ENCODE peak calls at places on chromosome 7, in nine cellular contexts. V is naive thymus-derived CD8-positive, alpha-beta T cell; J is PC-3; X is activated CD4-positive, alpha-beta T cell treated with anti-CD3 and anti-CD28 coated beads for 4 hours; P is posterior cingulate gyrus; I is COR-L47; Z is T-helper 1 cell; S is stimulated activated CD4-positive, alpha-beta T cell treated with anti-CD3 and anti-CD28 coated beads, TNF-alpha, amount 100 ng/mL, for 4 hours; A is NCI-H1694. C is an unnamed sample.

GRCh38 chr7:73437091-73437490 is 3.5 kb downstream of the FZD9 start:
- DNase-seq in P (no peak), J (no peak), I (no peak), V (no peak), Z (no peak), A (no peak), S (no peak), X (no peak), C (no peak)

GRCh38 chr7:66143876-66144332 is 29.3 kb downstream of the CRCP start:
- DNase-seq in A (peak), I (no peak), J (no peak), V (no peak), P (no peak), X (no peak), S (no peak), Z (no peak), C (no peak)

GRCh38 chr7:132179681-132180080 is 396.6 kb downstream of the PLXNA4 start:
- DNase-seq in I (no peak), A (no peak), Z (no peak), V (no peak), X (no peak), J (no peak), P (no peak), S (no peak), C (no peak)

GRCh38 chr7:17772581-17773288 is 167.6 kb downstream of the SNX13 start:
- DNase-seq in Z (no peak), S (no peak), I (peak), X (no peak), A (no peak), J (no peak), V (no peak), P (no peak), C (no peak)

GRCh38 chr7:64882341-64883112 is 20.5 kb upstream of the ZNF273 start:
- DNase-seq in Z (no peak), V (no peak), P (peak), I (no peak), X (no peak), S (no peak), J (no peak), A (no peak), C (peak)

GRCh38 chr7:23893942-23894890 is 184.2 kb downstream of the STK31 start:
- DNase-seq in A (no peak), J (no peak), Z (no peak), X (peak), S (no peak), P (no peak), V (no peak), I (no peak), C (no peak)

GRCh38 chr7:93148135-93148534 is at the start of gene SAMD9L:
- DNase-seq in S (no peak), I (no peak), Z (no peak), A (no peak), V (no peak), J (peak), P (no peak), X (no peak), C (no peak)

GRCh38 chr7:131124867-131125266 is 202.8 kb upstream of the MKLN1 start:
- DNase-seq in A (no peak), V (no peak), I (no peak), J (no peak), X (no peak), Z (no peak), P (no peak), S (no peak), C (no peak)

GRCh38 chr7:1396195-1396594 is 63.1 kb downstream of the MICALL2 start:
- DNase-seq in P (no peak), V (no peak), X (no peak), Z (no peak), A (no peak), J (no peak), I (no peak), S (no peak), C (no peak)

GRCh38 chr7:135966341-135967043 is 10.7 kb downstream of the MTPN start:
- DNase-seq in P (no peak), X (no peak), V (no peak), S (no peak), Z (no peak), A (no peak), I (no peak), J (no peak), C (no peak)

GRCh38 chr7:12893292-12893691 is 205.9 kb downstream of the ARL4A start:
- DNase-seq in S (no peak), I (no peak), P (no peak), Z (no peak), A (no peak), X (no peak), V (no peak), J (no peak), C (no peak)

GRCh38 chr7:122260336-122260735 is 44.2 kb downstream of the FEZF1 start:
- DNase-seq in V (no peak), X (no peak), S (no peak), P (no peak), Z (no peak), I (no peak), J (no peak), A (no peak), C (no peak)